ENCODE peak calls at places on chromosome 16, in eight cellular contexts. H, W, F, E, U, P, Y and N are unnamed samples.

GRCh38 chr16:50743575-50744225 is 1.8 kb downstream of the CYLD start:
- DNase-seq in Y (no peak), W (no peak), U (no peak), E (no peak), F (no peak), H (peak; percentile 11), P (no peak), N (no peak)

GRCh38 chr16:2979669-2980226 is 498 bp downstream of the PKMYT1 start:
- DNase-seq in E (peak; percentile 53), W (no peak), P (no peak), H (no peak), F (no peak), U (peak; percentile 95), Y (no peak), N (no peak)

GRCh38 chr16:26981266-26981938 is 85.3 kb upstream of the C16orf82 start:
- DNase-seq in U (no peak), F (no peak), W (no peak), P (no peak), Y (no peak), H (peak; percentile 77), E (no peak), N (peak; percentile 13)

GRCh38 chr16:86243123-86243473 is 267.2 kb upstream of the FOXF1 start:
- DNase-seq in Y (no peak), U (no peak), F (no peak), H (no peak), E (no peak), W (no peak), P (no peak), N (no peak)

GRCh38 chr16:66878067-66878466 is 2.2 kb upstream of the PDP2 start:
- DNase-seq in F (no peak), W (peak; percentile 84), P (no peak), H (no peak), Y (no peak), U (no peak), E (peak; percentile 75), N (no peak)

GRCh38 chr16:74035816-74036215 is 260.8 kb upstream of the PSMD7 start:
- DNase-seq in U (peak; percentile 33), Y (no peak), W (no peak), E (no peak), H (no peak), P (peak; percentile 13), F (no peak), N (peak; percentile 28)

GRCh38 chr16:77971306-77972131 is 50.8 kb upstream of the CLEC3A start:
- DNase-seq in F (peak; percentile 85), E (peak; percentile 70), Y (peak; percentile 56), H (peak; percentile 85), U (peak; percentile 72), P (peak; percentile 29), W (peak; percentile 91), N (peak; percentile 57)

GRCh38 chr16:23254338-23254737 is 47.8 kb upstream of the SCNN1B start:
- DNase-seq in E (no peak), F (no peak), P (no peak), Y (no peak), W (no peak), U (no peak), H (no peak), N (peak; percentile 95)

GRCh38 chr16:46817961-46818360 is 13.0 kb downstream of the C16orf87 start:
- DNase-seq in F (no peak), P (no peak), U (no peak), E (peak; percentile 6), Y (no peak), H (peak; percentile 33), W (no peak), N (no peak)

GRCh38 chr16:81661082-81661481 is 118.0 kb upstream of the PLCG2 start:
- DNase-seq in P (no peak), H (no peak), U (no peak), Y (no peak), F (no peak), E (no peak), W (no peak), N (no peak)

GRCh38 chr16:10552998-10553491 is 27.4 kb downstream of the EMP2 start:
- DNase-seq in U (peak; percentile 89), F (no peak), Y (no peak), H (peak; percentile 33), E (peak; percentile 57), W (peak; percentile 73), P (no peak), N (no peak)

GRCh38 chr16:82943371-82943770 is 316.6 kb downstream of the CDH13 start:
- DNase-seq in F (no peak), E (no peak), U (no peak), H (peak; percentile 37), W (no peak), P (no peak), Y (no peak), N (no peak)

GRCh38 chr16:1188781-1189189 is 35.9 kb downstream of the CACNA1H start:
- DNase-seq in E (peak; percentile 46), W (peak; percentile 81), H (peak; percentile 29), Y (peak; percentile 16), U (no peak), F (no peak), P (peak; percentile 8), N (peak; percentile 24)

GRCh38 chr16:68744744-68745280 is 7.7 kb downstream of the CDH1 start:
- DNase-seq in U (peak; percentile 53), W (no peak), F (peak; percentile 57), E (no peak), P (no peak), H (no peak), Y (no peak), N (no peak)

GRCh38 chr16:79334127-79334526 is 266.4 kb downstream of the MAF start:
- DNase-seq in U (peak; percentile 74), H (no peak), P (no peak), W (peak; percentile 79), F (no peak), E (peak; percentile 18), Y (no peak), N (no peak)

GRCh38 chr16:88768041-88768876 is 16.8 kb downstream of the PIEZO1 start:
- DNase-seq in Y (no peak), F (no peak), E (no peak), W (no peak), U (no peak), P (no peak), H (peak; percentile 81), N (no peak)

GRCh38 chr16:75244844-75245758 is 6.3 kb downstream of the BCAR1 start:
- DNase-seq in Y (no peak), F (no peak), H (peak; percentile 98), W (no peak), P (peak; percentile 89), U (peak; percentile 94), E (no peak), N (peak; percentile 96)

GRCh38 chr16:65538945-65539344 is 417.1 kb upstream of the CDH11 start:
- DNase-seq in E (no peak), H (no peak), U (no peak), P (no peak), F (no peak), Y (no peak), W (no peak), N (no peak)